ENCODE peak calls at places on chromosomes 13 and 19, in four cellular contexts. J, I, M and Y are unnamed samples.

GRCh38 chr13:95002968-95003813 is 290.8 kb upstream of the SOX21 start:
- DNase-seq in M (no peak), J (no peak), I (no peak), Y (no peak)

GRCh38 chr19:7679017-7679720 is 1.5 kb upstream of the TRAPPC5 start:
- DNase-seq in J (no peak), I (no peak), M (no peak), Y (no peak)

GRCh38 chr13:23510544-23510916 is 59.7 kb upstream of the TNFRSF19 start:
- DNase-seq in I (peak; percentile 66), M (no peak), J (no peak), Y (no peak)

GRCh38 chr19:52095172-52096014 is at the start of gene ZNF841:
- DNase-seq in J (peak; percentile 96), M (peak; percentile 94), I (peak; percentile 93), Y (peak; percentile 80)

GRCh38 chr13:37202264-37202663 is 96.8 kb upstream of the CSNK1A1L start:
- DNase-seq in J (no peak), M (no peak), I (no peak), Y (no peak)

GRCh38 chr13:110875243-110875642 is 39.6 kb downstream of the ANKRD10 start:
- DNase-seq in I (no peak), M (no peak), J (no peak), Y (no peak)

GRCh38 chr19:14318873-14319272 is 62.4 kb upstream of the ADGRE5 start:
- DNase-seq in J (no peak), M (no peak), I (no peak), Y (no peak)

GRCh38 chr19:18160441-18160791 is 7.5 kb downstream of the PIK3R2 start:
- DNase-seq in I (no peak), M (no peak), J (no peak), Y (no peak)

GRCh38 chr13:39148513-39148961 is 110.3 kb downstream of the NHLRC3 start:
- DNase-seq in J (peak; percentile 0), I (peak; percentile 94), M (no peak), Y (peak; percentile 94)

GRCh38 chr13:46571941-46572340 is 19.0 kb downstream of the LRCH1 start:
- DNase-seq in J (no peak), I (no peak), M (no peak), Y (no peak)

GRCh38 chr19:13761423-13761822 is 2.9 kb upstream of the MRI1 start:
- DNase-seq in I (no peak), M (no peak), J (no peak), Y (no peak)

GRCh38 chr13:67877031-67877430 is 646.9 kb upstream of the PCDH9 start:
- DNase-seq in J (no peak), M (no peak), I (no peak), Y (no peak)

GRCh38 chr13:84607614-84608013 is 725.3 kb upstream of the SLITRK1 start:
- DNase-seq in J (peak; percentile 56), M (no peak), I (peak; percentile 70), Y (peak; percentile 84)

GRCh38 chr13:79340490-79340889 is 65.6 kb downstream of the RBM26 start:
- DNase-seq in I (no peak), M (no peak), J (no peak), Y (no peak)

GRCh38 chr13:30963794-30964193 is 31.3 kb downstream of the TEX26 start:
- DNase-seq in I (peak; percentile 4), M (no peak), J (peak; percentile 32), Y (no peak)

GRCh38 chr13:72820156-72820897 is 38.4 kb downstream of the PIBF1 start:
- DNase-seq in M (no peak), J (peak; percentile 42), I (peak; percentile 3), Y (peak; percentile 47)

GRCh38 chr13:46903748-46904147 is 6.9 kb upstream of the HTR2A start:
- DNase-seq in M (no peak), I (peak; percentile 42), J (peak; percentile 53), Y (no peak)

GRCh38 chr19:46288896-46289588 is 7.8 kb upstream of the HIF3A start:
- DNase-seq in M (no peak), J (peak; percentile 96), I (peak; percentile 94), Y (no peak)

GRCh38 chr13:103140001-103140671 is 73.9 kb upstream of the SLC10A2 start:
- DNase-seq in I (peak; percentile 33), J (peak; percentile 33), M (no peak), Y (no peak)

GRCh38 chr13:60838581-60838980 is 441.6 kb downstream of the TDRD3 start:
- DNase-seq in I (no peak), M (no peak), J (no peak), Y (no peak)

GRCh38 chr13:107883561-107884175 is 331.7 kb downstream of the LIG4 start:
- DNase-seq in M (no peak), I (peak; percentile 76), J (peak; percentile 65), Y (peak; percentile 23)
- H3K4me3 ChIP-seq in M (no peak overlapping the region), I (no peak overlapping the region), J (peak overlapping the region; percentile 20), Y (no peak overlapping the region)

DNA sequence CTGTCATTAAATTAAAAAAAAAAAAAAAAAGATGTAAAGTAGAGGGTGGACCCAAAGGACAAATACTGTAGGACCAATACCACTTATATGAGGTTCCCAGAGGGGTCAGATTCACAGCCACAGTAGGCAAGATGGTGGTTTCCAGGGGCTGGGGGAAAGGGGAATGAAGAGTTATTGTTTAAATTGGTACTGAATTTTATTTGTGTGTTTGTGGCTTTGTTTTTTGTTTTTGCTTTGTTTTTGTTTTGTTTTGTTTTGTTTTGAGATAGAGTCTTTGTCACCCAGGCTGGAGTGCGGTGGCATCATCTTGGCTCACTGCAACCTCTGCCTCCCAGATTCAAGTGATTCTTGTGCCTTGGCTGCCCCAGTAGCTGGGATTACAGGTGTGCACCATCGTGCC is 17.9 kb upstream of the LSM14A start:
- DNase-seq in J (no peak), I (no peak), M (no peak), Y (no peak)
- TF ChIP-seq CTCF in J (no peak), I (no peak), M (no peak), Y (no peak)

GRCh38 chr19:1872807-1873523 is 9.6 kb upstream of the KLF16 start:
- DNase-seq in M (peak; percentile 58), I (no peak), J (no peak), Y (no peak)

GRCh38 chr19:1873524-1874473 is 10.4 kb upstream of the KLF16 start:
- DNase-seq in J (no peak), M (no peak), I (no peak), Y (no peak)

GRCh38 chr19:1868971-1869370 is 5.6 kb upstream of the KLF16 start:
- DNase-seq in I (no peak), M (no peak), J (no peak), Y (no peak)

GRCh38 chr19:1871630-1872029 is 8.3 kb upstream of the KLF16 start:
- DNase-seq in M (no peak), I (no peak), J (no peak), Y (no peak)

GRCh38 chr19:1871140-1871597 is 7.8 kb upstream of the KLF16 start:
- DNase-seq in M (no peak), J (no peak), I (no peak), Y (no peak)
- H3K4me3 ChIP-seq in M (no peak overlapping the region), J (no peak overlapping the region), I (no peak overlapping the region), Y (no peak overlapping the region)

DNA sequence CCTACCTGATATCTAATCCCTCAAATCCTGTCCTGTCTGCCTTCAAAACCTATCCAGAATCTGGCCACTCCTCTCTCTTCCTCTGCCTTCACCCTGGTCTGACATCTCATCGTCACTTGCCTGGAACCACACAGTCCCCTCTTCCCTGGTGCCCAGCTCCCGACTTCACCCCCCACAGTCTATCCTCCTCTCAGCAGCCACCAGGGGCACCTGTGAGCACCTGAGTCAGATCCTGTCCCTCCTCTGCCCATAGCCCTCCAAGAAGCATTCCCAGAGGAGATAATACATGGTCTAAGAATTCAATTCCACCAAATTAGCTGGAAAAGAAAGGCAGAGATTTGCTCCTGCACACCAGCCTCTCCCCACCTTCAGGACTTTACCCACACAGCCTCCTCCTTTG is 48.9 kb downstream of the ZNRF4 start:
- DNase-seq in I (no peak), J (no peak), M (no peak), Y (no peak)
- TF ChIP-seq CTCF in I (peak; percentile 20), J (peak; percentile 38), M (no peak), Y (no peak)